ENCODE peak calls at places on chromosomes 11 and 22, in eight cellular contexts. Q is activated T-cell treated with anti-CD3 and anti-CD28 coated beads for 1 hour, W is RPMI8226, B is ELR, K is NCI-H1048, M is RWPE1, Z is cardiac fibroblast, A is DMS 273 treated with DMSO at 0.1 percent for 48 hours. L is an unnamed sample.

GRCh38 chr11:35404397-35404775 is 15.0 kb downstream of the SLC1A2 start:
- DNase-seq in Q (no peak), W (peak; percentile 6), B (peak; percentile 60), K (no peak), M (no peak), Z (peak; percentile 56), A (no peak), L (peak; percentile 50)

GRCh38 chr11:63502252-63502820 is 3.5 kb upstream of the LGALS12 start:
- DNase-seq in Q (no peak), W (no peak), B (no peak), K (no peak), M (no peak), Z (no peak), A (no peak), L (no peak)

GRCh38 chr11:11620966-11621880 is 582 bp downstream of the GALNT18 start:
- DNase-seq in Q (no peak), W (peak; percentile 73), B (peak; percentile 12), K (no peak), M (peak; percentile 14), Z (peak; percentile 19), A (no peak), L (no peak)

GRCh38 chr11:122796128-122796717 is 42.1 kb upstream of the CRTAM start:
- DNase-seq in Q (peak; percentile 63), W (peak; percentile 25), B (peak; percentile 63), K (peak; percentile 25), M (peak; percentile 36), Z (peak; percentile 53), A (no peak), L (peak; percentile 62)

GRCh38 chr11:69863544-69864200 is 44.5 kb upstream of the FGF3 start:
- DNase-seq in Q (no peak), W (no peak), B (no peak), K (no peak), M (no peak), Z (no peak), A (no peak), L (no peak)

GRCh38 chr22:38125038-38125610 is 14.6 kb upstream of the BAIAP2L2 start:
- DNase-seq in Q (no peak), W (no peak), B (no peak), K (no peak), M (no peak), Z (no peak), A (no peak), L (no peak)

GRCh38 chr22:25350551-25350971 is 131.1 kb downstream of the CRYBB2 start:
- DNase-seq in Q (no peak), W (no peak), B (no peak), K (no peak), M (no peak), Z (no peak), A (no peak), L (no peak)

GRCh38 chr11:73229321-73230275 is 11.5 kb downstream of the P2RY2 start:
- DNase-seq in Q (no peak), W (no peak), B (no peak), K (no peak), M (no peak), Z (no peak), A (no peak), L (no peak)

GRCh38 chr11:96074551-96075309 is 150.8 kb upstream of the MTMR2 start:
- DNase-seq in Q (no peak), W (no peak), B (no peak), K (no peak), M (no peak), Z (no peak), A (no peak), L (no peak)

GRCh38 chr22:37932821-37933578 is 20.4 kb downstream of the C22orf23 start:
- DNase-seq in Q (no peak), W (no peak), B (no peak), K (no peak), M (no peak), Z (peak; percentile 9), A (no peak), L (peak; percentile 11)

GRCh38 chr22:23288301-23289129 is 108.2 kb downstream of the BCR start:
- DNase-seq in Q (no peak), W (no peak), B (no peak), K (no peak), M (no peak), Z (no peak), A (no peak), L (no peak)

GRCh38 chr22:37534445-37534844 is 15.2 kb upstream of the CARD10 start:
- DNase-seq in Q (no peak), W (no peak), B (no peak), K (no peak), M (no peak), Z (no peak), A (no peak), L (no peak)

GRCh38 chr11:77130763-77131513 is 2.9 kb downstream of the MYO7A start:
- DNase-seq in Q (no peak), W (no peak), B (peak; percentile 32), K (no peak), M (no peak), Z (no peak), A (no peak), L (no peak)

GRCh38 chr11:6418958-6419611 is at the start of gene APBB1:
- DNase-seq in Q (peak; percentile 73), W (peak; percentile 8), B (peak; percentile 69), K (no peak), M (peak; percentile 57), Z (peak; percentile 46), A (no peak), L (no peak)

GRCh38 chr11:63565728-63566127 is 2.5 kb upstream of the PLAAT2 start:
- DNase-seq in Q (no peak), W (no peak), B (no peak), K (no peak), M (no peak), Z (no peak), A (peak; percentile 90), L (peak; percentile 34)

GRCh38 chr11:334264-335033 is 13.8 kb upstream of the IFITM3 start:
- DNase-seq in Q (no peak), W (no peak), B (no peak), K (no peak), M (no peak), Z (no peak), A (no peak), L (no peak)

GRCh38 chr11:20097319-20098221 is 62.7 kb downstream of the DBX1 start:
- DNase-seq in Q (no peak), W (no peak), B (peak; percentile 62), K (no peak), M (no peak), Z (peak; percentile 88), A (no peak), L (no peak)

GRCh38 chr11:87317441-87317840 is 279.7 kb downstream of the TMEM135 start:
- DNase-seq in Q (no peak), W (no peak), B (no peak), K (no peak), M (no peak), Z (no peak), A (no peak), L (no peak)

GRCh38 chr11:28819741-28820140 is 711.6 kb downstream of the METTL15 start:
- DNase-seq in Q (no peak), W (no peak), B (no peak), K (no peak), M (no peak), Z (peak; percentile 41), A (no peak), L (peak; percentile 93)

GRCh38 chr11:16605971-16606783 is 132.3 kb upstream of the C11orf58 start:
- DNase-seq in Q (peak; percentile 73), W (peak; percentile 68), B (peak; percentile 84), K (peak; percentile 85), M (peak; percentile 78), Z (peak; percentile 90), A (peak; percentile 31), L (peak; percentile 91)

GRCh38 chr11:125214466-125215204 is 50.1 kb downstream of the PKNOX2 start:
- DNase-seq in Q (no peak), W (no peak), B (no peak), K (no peak), M (no peak), Z (peak; percentile 4), A (no peak), L (no peak)

GRCh38 chr11:70142171-70142875 is 60.8 kb upstream of the FADD start:
- DNase-seq in Q (no peak), W (no peak), B (no peak), K (no peak), M (peak; percentile 46), Z (no peak), A (no peak), L (no peak)

GRCh38 chr22:37681001-37681424 is 5.1 kb upstream of the NOL12 start:
- DNase-seq in Q (no peak), W (no peak), B (peak; percentile 74), K (no peak), M (no peak), Z (peak; percentile 72), A (no peak), L (peak; percentile 36)

GRCh38 chr11:37422511-37422910 is 824.5 kb upstream of the RAG2 start:
- DNase-seq in Q (no peak), W (no peak), B (peak; percentile 47), K (no peak), M (no peak), Z (no peak), A (no peak), L (no peak)

GRCh38 chr11:62122076-62122475 is 1.7 kb upstream of the INCENP start:
- DNase-seq in Q (no peak), W (peak; percentile 35), B (peak; percentile 32), K (no peak), M (no peak), Z (peak; percentile 14), A (no peak), L (no peak)

GRCh38 chr11:64861227-64861970 is 16.9 kb upstream of the CDC42BPG start:
- DNase-seq in Q (no peak), W (peak; percentile 64), B (no peak), K (no peak), M (no peak), Z (no peak), A (no peak), L (no peak)

GRCh38 chr11:995752-996420 is 40.6 kb downstream of the MUC6 start:
- DNase-seq in Q (no peak), W (no peak), B (no peak), K (no peak), M (no peak), Z (no peak), A (no peak), L (no peak)

GRCh38 chr11:111325259-111325658 is 26.9 kb downstream of the POU2AF3 start:
- DNase-seq in Q (no peak), W (no peak), B (no peak), K (no peak), M (no peak), Z (no peak), A (no peak), L (no peak)

GRCh38 chr11:65036931-65037330 is 4.1 kb upstream of the SAC3D1 start:
- DNase-seq in Q (no peak), W (no peak), B (no peak), K (no peak), M (no peak), Z (no peak), A (no peak), L (no peak)

GRCh38 chr11:64121637-64122410 is 44.1 kb downstream of the MACROD1 start:
- DNase-seq in Q (no peak), W (no peak), B (peak; percentile 94), K (no peak), M (peak; percentile 54), Z (peak; percentile 69), A (no peak), L (no peak)

GRCh38 chr11:15212876-15213275 is 98.2 kb downstream of the INSC start:
- DNase-seq in Q (no peak), W (no peak), B (no peak), K (no peak), M (no peak), Z (peak; percentile 19), A (no peak), L (peak; percentile 10)

GRCh38 chr22:39900306-39901227 is at the start of gene GRAP2:
- DNase-seq in Q (peak; percentile 40), W (peak; percentile 28), B (no peak), K (no peak), M (no peak), Z (no peak), A (no peak), L (no peak)

GRCh38 chr11:11403763-11404725 is 51.0 kb upstream of the CSNK2A3 start:
- DNase-seq in Q (no peak), W (no peak), B (no peak), K (no peak), M (no peak), Z (no peak), A (no peak), L (no peak)

GRCh38 chr11:57233702-57234101 is 3.3 kb downstream of the APLNR start:
- DNase-seq in Q (no peak), W (no peak), B (no peak), K (no peak), M (no peak), Z (no peak), A (no peak), L (no peak)

L was measured in MCF 10A.